ENCODE peak calls at places on chromosomes 11 and 22, in nine cellular contexts. One of them, this sample, is unnamed.

GRCh38 chr11:23755769-23756168 is 741.1 kb upstream of the LUZP2 start:
- DNase-seq in dorsolateral prefrontal cortex: no peak
- DNase-seq in glutamatergic neuron: no peak
- DNase-seq in CD8-positive, alpha-beta memory T cell: no peak
- DNase-seq in stimulated activated CD4-positive, alpha-beta T cell treated with anti-CD3 and anti-CD28 coated beads, Interleukin-2, amount 100 ng/mL, for 24 hours: no peak
- DNase-seq in A673: no peak
- DNase-seq in NCI-H1417: no peak
- DNase-seq in left ventricle myocardium superior: no peak
- DNase-seq in stimulated activated naive CD4-positive, alpha-beta T cell: no peak
- DNase-seq in this sample: no peak

GRCh38 chr22:47600281-47600680 is 837.8 kb downstream of the TBC1D22A start:
- DNase-seq in dorsolateral prefrontal cortex: no peak
- DNase-seq in glutamatergic neuron: no peak
- DNase-seq in CD8-positive, alpha-beta memory T cell: no peak
- DNase-seq in stimulated activated CD4-positive, alpha-beta T cell treated with anti-CD3 and anti-CD28 coated beads, Interleukin-2, amount 100 ng/mL, for 24 hours: no peak
- DNase-seq in A673: no peak
- DNase-seq in NCI-H1417: no peak
- DNase-seq in left ventricle myocardium superior: no peak
- DNase-seq in stimulated activated naive CD4-positive, alpha-beta T cell: no peak
- DNase-seq in this sample: no peak

GRCh38 chr11:73389134-73389525 is 12.9 kb downstream of the RELT start:
- DNase-seq in dorsolateral prefrontal cortex: no peak
- DNase-seq in glutamatergic neuron: no peak
- DNase-seq in CD8-positive, alpha-beta memory T cell: no peak
- DNase-seq in stimulated activated CD4-positive, alpha-beta T cell treated with anti-CD3 and anti-CD28 coated beads, Interleukin-2, amount 100 ng/mL, for 24 hours: no peak
- DNase-seq in A673: no peak
- DNase-seq in NCI-H1417: no peak
- DNase-seq in left ventricle myocardium superior: peak
- DNase-seq in stimulated activated naive CD4-positive, alpha-beta T cell: no peak
- DNase-seq in this sample: no peak

GRCh38 chr11:57087966-57088365 is 93.8 kb upstream of the LRRC55 start:
- DNase-seq in dorsolateral prefrontal cortex: no peak
- DNase-seq in glutamatergic neuron: no peak
- DNase-seq in CD8-positive, alpha-beta memory T cell: no peak
- DNase-seq in stimulated activated CD4-positive, alpha-beta T cell treated with anti-CD3 and anti-CD28 coated beads, Interleukin-2, amount 100 ng/mL, for 24 hours: no peak
- DNase-seq in A673: no peak
- DNase-seq in NCI-H1417: no peak
- DNase-seq in left ventricle myocardium superior: no peak
- DNase-seq in stimulated activated naive CD4-positive, alpha-beta T cell: no peak
- DNase-seq in this sample: no peak

GRCh38 chr11:77003954-77004353 is 30.2 kb upstream of the B3GNT6 start:
- DNase-seq in dorsolateral prefrontal cortex: no peak
- DNase-seq in glutamatergic neuron: no peak
- DNase-seq in CD8-positive, alpha-beta memory T cell: no peak
- DNase-seq in stimulated activated CD4-positive, alpha-beta T cell treated with anti-CD3 and anti-CD28 coated beads, Interleukin-2, amount 100 ng/mL, for 24 hours: no peak
- DNase-seq in A673: no peak
- DNase-seq in NCI-H1417: no peak
- DNase-seq in left ventricle myocardium superior: no peak
- DNase-seq in stimulated activated naive CD4-positive, alpha-beta T cell: no peak
- DNase-seq in this sample: no peak

GRCh38 chr22:17920145-17920605 is 104.2 kb downstream of the MICAL3 start:
- DNase-seq in dorsolateral prefrontal cortex: peak
- DNase-seq in glutamatergic neuron: no peak
- DNase-seq in CD8-positive, alpha-beta memory T cell: no peak
- DNase-seq in stimulated activated CD4-positive, alpha-beta T cell treated with anti-CD3 and anti-CD28 coated beads, Interleukin-2, amount 100 ng/mL, for 24 hours: no peak
- DNase-seq in A673: no peak
- DNase-seq in NCI-H1417: peak
- DNase-seq in left ventricle myocardium superior: peak
- DNase-seq in stimulated activated naive CD4-positive, alpha-beta T cell: no peak
- DNase-seq in this sample: peak

GRCh38 chr11:119484741-119485605 is 62.0 kb upstream of the THY1 start:
- DNase-seq in dorsolateral prefrontal cortex: no peak
- DNase-seq in glutamatergic neuron: no peak
- DNase-seq in CD8-positive, alpha-beta memory T cell: peak
- DNase-seq in stimulated activated CD4-positive, alpha-beta T cell treated with anti-CD3 and anti-CD28 coated beads, Interleukin-2, amount 100 ng/mL, for 24 hours: no peak
- DNase-seq in A673: no peak
- DNase-seq in NCI-H1417: peak
- DNase-seq in left ventricle myocardium superior: no peak
- DNase-seq in stimulated activated naive CD4-positive, alpha-beta T cell: no peak
- DNase-seq in this sample: peak

GRCh38 chr22:38222797-38223119 is 21.0 kb downstream of the MAFF start:
- DNase-seq in dorsolateral prefrontal cortex: no peak
- DNase-seq in glutamatergic neuron: no peak
- DNase-seq in CD8-positive, alpha-beta memory T cell: no peak
- DNase-seq in stimulated activated CD4-positive, alpha-beta T cell treated with anti-CD3 and anti-CD28 coated beads, Interleukin-2, amount 100 ng/mL, for 24 hours: no peak
- DNase-seq in A673: no peak
- DNase-seq in NCI-H1417: no peak
- DNase-seq in left ventricle myocardium superior: no peak
- DNase-seq in stimulated activated naive CD4-positive, alpha-beta T cell: no peak
- DNase-seq in this sample: peak

GRCh38 chr11:6443269-6444003 is 2.6 kb upstream of the HPX start:
- DNase-seq in dorsolateral prefrontal cortex: peak
- DNase-seq in glutamatergic neuron: peak
- DNase-seq in CD8-positive, alpha-beta memory T cell: peak
- DNase-seq in stimulated activated CD4-positive, alpha-beta T cell treated with anti-CD3 and anti-CD28 coated beads, Interleukin-2, amount 100 ng/mL, for 24 hours: peak
- DNase-seq in A673: peak
- DNase-seq in NCI-H1417: peak
- DNase-seq in left ventricle myocardium superior: peak
- DNase-seq in stimulated activated naive CD4-positive, alpha-beta T cell: peak
- DNase-seq in this sample: no peak

GRCh38 chr11:96254854-96255253 is 88.1 kb downstream of the MAML2 start:
- DNase-seq in dorsolateral prefrontal cortex: no peak
- DNase-seq in glutamatergic neuron: no peak
- DNase-seq in CD8-positive, alpha-beta memory T cell: no peak
- DNase-seq in stimulated activated CD4-positive, alpha-beta T cell treated with anti-CD3 and anti-CD28 coated beads, Interleukin-2, amount 100 ng/mL, for 24 hours: no peak
- DNase-seq in A673: no peak
- DNase-seq in NCI-H1417: no peak
- DNase-seq in left ventricle myocardium superior: no peak
- DNase-seq in stimulated activated naive CD4-positive, alpha-beta T cell: no peak
- DNase-seq in this sample: no peak

GRCh38 chr11:697811-698311 is 2.2 kb downstream of the TMEM80 start:
- DNase-seq in dorsolateral prefrontal cortex: no peak
- DNase-seq in glutamatergic neuron: no peak
- DNase-seq in CD8-positive, alpha-beta memory T cell: no peak
- DNase-seq in stimulated activated CD4-positive, alpha-beta T cell treated with anti-CD3 and anti-CD28 coated beads, Interleukin-2, amount 100 ng/mL, for 24 hours: no peak
- DNase-seq in A673: no peak
- DNase-seq in NCI-H1417: no peak
- DNase-seq in left ventricle myocardium superior: no peak
- DNase-seq in stimulated activated naive CD4-positive, alpha-beta T cell: no peak
- DNase-seq in this sample: no peak

GRCh38 chr11:118193910-118194566 is 17.6 kb upstream of the SCN2B start:
- DNase-seq in dorsolateral prefrontal cortex: no peak
- DNase-seq in glutamatergic neuron: no peak
- DNase-seq in CD8-positive, alpha-beta memory T cell: no peak
- DNase-seq in stimulated activated CD4-positive, alpha-beta T cell treated with anti-CD3 and anti-CD28 coated beads, Interleukin-2, amount 100 ng/mL, for 24 hours: no peak
- DNase-seq in A673: no peak
- DNase-seq in NCI-H1417: peak
- DNase-seq in left ventricle myocardium superior: no peak
- DNase-seq in stimulated activated naive CD4-positive, alpha-beta T cell: no peak
- DNase-seq in this sample: no peak

GRCh38 chr11:73889019-73889418 is 12.2 kb downstream of the PAAF1 start:
- DNase-seq in dorsolateral prefrontal cortex: no peak
- DNase-seq in glutamatergic neuron: no peak
- DNase-seq in CD8-positive, alpha-beta memory T cell: no peak
- DNase-seq in stimulated activated CD4-positive, alpha-beta T cell treated with anti-CD3 and anti-CD28 coated beads, Interleukin-2, amount 100 ng/mL, for 24 hours: no peak
- DNase-seq in A673: no peak
- DNase-seq in NCI-H1417: peak
- DNase-seq in left ventricle myocardium superior: no peak
- DNase-seq in stimulated activated naive CD4-positive, alpha-beta T cell: no peak
- DNase-seq in this sample: no peak

GRCh38 chr11:1838077-1838425 is 730 bp upstream of the TNNI2 start:
- DNase-seq in dorsolateral prefrontal cortex: no peak
- DNase-seq in glutamatergic neuron: peak
- DNase-seq in CD8-positive, alpha-beta memory T cell: no peak
- DNase-seq in stimulated activated CD4-positive, alpha-beta T cell treated with anti-CD3 and anti-CD28 coated beads, Interleukin-2, amount 100 ng/mL, for 24 hours: no peak
- DNase-seq in A673: no peak
- DNase-seq in NCI-H1417: no peak
- DNase-seq in left ventricle myocardium superior: no peak
- DNase-seq in stimulated activated naive CD4-positive, alpha-beta T cell: peak
- DNase-seq in this sample: no peak

GRCh38 chr22:19962909-19963806 is 21.5 kb upstream of the TXNRD2 start:
- DNase-seq in dorsolateral prefrontal cortex: no peak
- DNase-seq in glutamatergic neuron: no peak
- DNase-seq in CD8-positive, alpha-beta memory T cell: no peak
- DNase-seq in stimulated activated CD4-positive, alpha-beta T cell treated with anti-CD3 and anti-CD28 coated beads, Interleukin-2, amount 100 ng/mL, for 24 hours: peak
- DNase-seq in A673: no peak
- DNase-seq in NCI-H1417: peak
- DNase-seq in left ventricle myocardium superior: peak
- DNase-seq in stimulated activated naive CD4-positive, alpha-beta T cell: no peak
- DNase-seq in this sample: peak

GRCh38 chr22:50114221-50114981 is 24.6 kb downstream of the MOV10L1 start:
- DNase-seq in dorsolateral prefrontal cortex: no peak
- DNase-seq in glutamatergic neuron: no peak
- DNase-seq in CD8-positive, alpha-beta memory T cell: no peak
- DNase-seq in stimulated activated CD4-positive, alpha-beta T cell treated with anti-CD3 and anti-CD28 coated beads, Interleukin-2, amount 100 ng/mL, for 24 hours: no peak
- DNase-seq in A673: no peak
- DNase-seq in NCI-H1417: peak
- DNase-seq in left ventricle myocardium superior: no peak
- DNase-seq in stimulated activated naive CD4-positive, alpha-beta T cell: no peak
- DNase-seq in this sample: no peak

This sample was measured in breast epithelium.